ENCODE peak calls at places on chromosomes 13 and 19, in five cellular contexts. L, Y, H, Z and J are unnamed samples.

GRCh38 chr19:50843701-50844221 is 10.4 kb upstream of the KLK15 start:
- DNase-seq in L (no peak), Y (no peak), H (no peak), Z (no peak), J (no peak)

GRCh38 chr19:47305309-47305751 is 4.3 kb upstream of the C5AR1 start:
- DNase-seq in L (peak), Y (peak), H (peak), Z (peak), J (peak)

GRCh38 chr13:21402586-21403307 is 56.4 kb downstream of the ZDHHC20 start:
- DNase-seq in L (peak), Y (no peak), H (peak), Z (no peak), J (no peak)

GRCh38 chr19:42531313-42531712 is 3.0 kb upstream of the CEACAM1 start:
- DNase-seq in L (no peak), Y (no peak), H (no peak), Z (no peak), J (no peak)

GRCh38 chr13:27035892-27036235 is 135.7 kb downstream of the USP12 start:
- DNase-seq in L (peak), Y (no peak), H (no peak), Z (no peak), J (no peak)

GRCh38 chr13:21504379-21504778 is 45.3 kb upstream of the ZDHHC20 start:
- DNase-seq in L (no peak), Y (no peak), H (no peak), Z (no peak), J (no peak)

GRCh38 chr13:52428295-52428694 is 22.1 kb downstream of the VPS36 start:
- DNase-seq in L (peak), Y (no peak), H (peak), Z (no peak), J (no peak)

GRCh38 chr19:10096615-10096963 is 5.9 kb downstream of the ANGPTL6 start:
- DNase-seq in L (no peak), Y (no peak), H (no peak), Z (no peak), J (no peak)

GRCh38 chr13:33640832-33641231 is 177.1 kb upstream of the RFC3 start:
- DNase-seq in L (no peak), Y (no peak), H (peak), Z (no peak), J (no peak)

GRCh38 chr13:67408823-67409222 is 178.7 kb upstream of the PCDH9 start:
- DNase-seq in L (no peak), Y (no peak), H (peak), Z (no peak), J (peak)
- TF ChIP-seq JUNB in L (no peak), Y (no peak), H (no peak), Z (no peak), J (no peak)

GRCh38 chr13:58884353-58884752 is 1252.8 kb downstream of the PCDH17 start:
- DNase-seq in L (no peak), Y (no peak), H (no peak), Z (no peak), J (peak)
- TF ChIP-seq JUNB in L (no peak), Y (no peak), H (no peak), Z (no peak), J (no peak)

GRCh38 chr13:98942485-98942884 is 35.4 kb downstream of the DOCK9 start:
- DNase-seq in L (no peak), Y (no peak), H (no peak), Z (no peak), J (no peak)
- TF ChIP-seq JUNB in L (no peak), Y (no peak), H (no peak), Z (no peak), J (no peak)

DNA sequence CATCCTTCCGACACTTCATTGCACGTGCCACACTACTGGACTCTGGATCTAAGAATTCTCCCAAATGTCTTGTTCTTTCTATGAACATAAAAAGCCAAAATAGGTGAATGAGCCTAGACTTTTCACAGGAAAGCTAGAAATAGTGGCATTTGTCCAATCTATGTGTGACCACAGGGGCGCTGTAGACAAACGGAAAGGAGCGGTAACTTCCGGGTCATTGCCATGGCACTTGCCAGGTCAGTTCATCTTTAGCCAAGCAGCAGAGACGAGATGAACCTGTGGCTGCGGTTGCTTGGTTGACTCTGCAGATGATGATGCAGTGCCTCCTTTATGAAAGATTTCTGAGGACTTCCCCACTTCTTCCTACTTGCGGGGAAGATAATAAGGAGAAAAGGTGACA is 65.6 kb downstream of the ADGRE1 start:
- DNase-seq in L (no peak), Y (no peak), H (no peak), Z (no peak), J (no peak)
- TF ChIP-seq JUNB in L (no peak), Y (no peak), H (no peak), Z (no peak), J (no peak)

DNA sequence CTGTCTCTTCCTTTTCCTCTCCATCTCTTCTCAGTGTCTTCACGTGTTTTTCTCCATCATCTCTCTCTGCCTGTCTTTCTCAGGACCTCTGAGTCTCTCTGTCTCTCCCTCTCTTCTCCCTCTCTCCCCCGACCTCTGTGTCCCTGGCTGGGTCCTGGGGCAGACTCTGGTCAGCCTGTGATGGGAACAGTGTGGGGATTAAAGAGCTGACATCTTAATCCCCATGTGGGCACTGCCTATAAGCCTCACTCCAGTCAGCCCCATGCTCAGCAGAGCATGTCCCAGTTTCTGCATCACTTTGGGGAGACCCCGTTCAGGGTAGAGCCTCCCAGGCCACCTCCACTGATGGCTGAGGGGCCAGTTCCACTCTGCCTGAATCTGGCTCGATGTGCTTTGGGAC is 16.2 kb downstream of the EGLN2 start:
- DNase-seq in L (no peak), Y (no peak), H (no peak), Z (no peak), J (no peak)
- TF ChIP-seq JUNB in L (no peak), Y (no peak), H (no peak), Z (no peak), J (no peak)

DNA sequence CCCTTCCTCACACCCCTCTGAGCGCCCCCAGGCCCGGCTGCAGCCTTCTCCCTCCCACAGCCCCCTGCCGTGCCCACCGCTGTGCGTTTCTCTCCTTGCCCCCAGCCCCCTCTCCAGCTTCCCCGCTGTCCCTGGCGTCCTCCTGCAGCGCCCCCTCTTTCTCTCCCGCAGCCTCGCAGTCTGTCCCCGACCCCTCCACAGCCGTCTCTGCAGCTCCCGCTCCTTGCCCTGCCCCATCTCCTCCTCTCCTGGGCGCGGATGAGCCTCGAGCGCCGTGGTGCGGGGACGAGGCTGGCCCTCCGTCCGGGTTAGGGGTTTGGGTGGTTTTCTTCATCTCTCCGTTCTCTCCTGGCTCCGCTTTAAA is 1.1 kb downstream of the KMT5C start:
- DNase-seq in L (no peak), Y (peak), H (no peak), Z (no peak), J (peak)
- TF ChIP-seq JUNB in L (no peak), Y (no peak), H (no peak), Z (no peak), J (no peak)

GRCh38 chr19:13082192-13083007 is 20.3 kb downstream of the LYL1 start:
- DNase-seq in L (peak), Y (peak), H (peak), Z (no peak), J (peak)
- TF ChIP-seq JUNB in L (no peak), Y (no peak), H (no peak), Z (no peak), J (no peak)